ENCODE peak calls at places on chromosome 19, in eight cellular contexts. O is PC-3, C is GM23248, J is SK-N-SH, H is neural progenitor cell, M is OCI-LY7, Q is GM23338, X is MM.1S. R is an unnamed sample.

GRCh38 chr19:12994701-12995595 is at the start of gene NFIX:
- DNase-seq in O (peak), C (peak), J (peak), H (peak), M (peak), Q (peak), X (peak), R (peak)

GRCh38 chr19:12804051-12804450 is 2.2 kb downstream of the THSD8 start:
- DNase-seq in O (no peak), C (no peak), J (no peak), H (no peak), M (no peak), Q (no peak), X (no peak), R (no peak)

GRCh38 chr19:3243851-3244700 is 19.6 kb downstream of the CELF5 start:
- DNase-seq in O (peak), C (peak), J (no peak), H (peak), M (peak), Q (peak), X (peak), R (peak)

GRCh38 chr19:2215281-2215751 is 20.8 kb downstream of the PLEKHJ1 start:
- DNase-seq in O (no peak), C (no peak), J (no peak), H (peak), M (no peak), Q (peak), X (no peak), R (no peak)

GRCh38 chr19:36373638-36374156 is 5.3 kb downstream of the ZFP14 start:
- DNase-seq in O (no peak), C (no peak), J (no peak), H (no peak), M (no peak), Q (no peak), X (no peak), R (no peak)

GRCh38 chr19:611506-611869 is 21.8 kb downstream of the HCN2 start:
- DNase-seq in O (peak), C (peak), J (no peak), H (no peak), M (no peak), Q (no peak), X (no peak), R (no peak)

GRCh38 chr19:18292810-18293641 is 11.6 kb upstream of the JUND start:
- DNase-seq in O (peak), C (peak), J (peak), H (peak), M (peak), Q (peak), X (no peak), R (peak)

GRCh38 chr19:48415395-48415794 is 21.9 kb downstream of the GRIN2D start:
- DNase-seq in O (peak), C (peak), J (peak), H (peak), M (peak), Q (peak), X (peak), R (peak)

GRCh38 chr19:33798701-33799111 is 2.0 kb downstream of the KCTD15 start:
- DNase-seq in O (no peak), C (no peak), J (peak), H (peak), M (no peak), Q (peak), X (no peak), R (no peak)

GRCh38 chr19:48254529-48254970 is 1.2 kb downstream of the CARD8 start:
- DNase-seq in O (no peak), C (no peak), J (no peak), H (no peak), M (no peak), Q (no peak), X (no peak), R (no peak)

GRCh38 chr19:17829855-17830566 is 8.7 kb upstream of the INSL3 start:
- DNase-seq in O (peak), C (peak), J (peak), H (peak), M (no peak), Q (peak), X (no peak), R (peak)

DNA sequence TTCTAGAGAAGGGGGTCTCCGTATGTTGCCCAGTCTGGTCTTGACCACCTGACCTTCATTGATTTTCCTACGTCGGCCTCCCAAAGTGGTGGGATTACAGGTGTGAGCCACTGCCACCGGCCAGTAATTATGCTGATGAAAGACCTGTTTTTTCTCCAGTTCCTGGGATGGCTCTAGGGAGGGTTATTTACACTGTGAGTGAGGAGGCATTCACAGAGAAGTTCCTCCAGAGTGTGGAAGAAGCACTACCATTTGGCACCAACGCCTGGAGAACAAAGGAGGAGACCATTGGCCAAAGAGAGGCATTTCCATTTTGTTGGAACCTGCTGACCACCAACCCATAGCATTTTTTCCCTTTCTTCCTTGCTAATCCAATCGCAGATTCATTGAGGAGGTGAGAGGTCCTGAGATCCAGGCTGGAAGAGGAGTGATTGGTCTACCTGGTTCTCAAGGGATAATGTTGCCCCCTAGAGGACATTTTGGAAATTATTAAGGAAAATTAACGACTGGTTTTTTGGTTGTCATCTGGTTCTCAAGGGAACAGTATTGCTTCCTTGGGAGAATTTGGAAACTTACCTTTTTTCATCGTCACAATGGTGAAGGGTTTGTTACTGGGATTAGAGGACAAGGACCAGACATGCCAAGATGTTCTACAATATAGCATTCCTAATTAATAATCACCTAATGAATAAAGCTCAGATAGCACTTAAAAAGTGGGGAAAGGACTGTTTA is 5.5 kb upstream of the SAE1 start:
- DNase-seq in O (peak), C (peak), J (peak), H (peak), M (peak), Q (peak), X (peak), R (peak)
- TF ChIP-seq EZH2phosphoT487 in O (no peak), C (no peak), J (no peak), H (no peak), M (no peak), Q (no peak), X (no peak), R (no peak)

DNA sequence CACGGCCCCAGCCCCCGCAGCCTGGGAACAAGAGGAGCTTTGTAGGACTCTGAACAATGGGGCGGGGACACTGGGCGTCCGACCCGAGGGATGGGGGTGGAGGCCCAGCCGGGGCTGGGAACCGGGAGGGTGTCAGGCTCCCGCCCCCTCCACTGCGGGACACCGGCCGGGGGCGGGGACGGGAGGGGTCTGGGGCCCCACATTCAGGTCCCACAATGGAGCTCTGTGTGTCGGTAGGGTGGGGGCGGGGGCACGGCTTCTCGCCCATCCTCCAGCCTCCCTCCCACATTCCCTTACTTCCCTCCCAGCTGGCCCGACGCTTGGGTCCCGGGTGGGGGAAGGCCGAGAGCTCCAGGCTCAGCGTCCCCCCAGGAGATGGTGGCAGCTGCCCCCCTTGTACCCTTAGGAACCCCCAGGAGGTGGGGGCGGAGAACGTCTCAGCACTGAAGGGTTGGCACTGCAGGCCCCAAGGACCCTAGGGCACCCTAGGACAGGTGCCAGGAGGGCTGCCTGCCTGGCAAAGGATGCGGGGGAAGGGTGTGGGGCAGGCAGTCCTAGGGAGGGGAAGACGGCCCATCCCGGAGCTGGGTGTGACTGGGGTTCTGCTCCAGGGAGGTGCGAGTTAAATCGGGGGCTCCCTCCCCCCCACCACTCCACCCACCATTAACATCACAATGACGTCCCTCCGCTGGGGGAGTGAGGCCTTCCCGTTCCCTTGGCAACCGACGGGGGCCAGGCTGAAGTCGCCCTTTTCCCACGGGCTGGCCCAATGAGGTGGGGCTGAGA is 5.3 kb downstream of the TTYH1 start:
- DNase-seq in O (no peak), C (no peak), J (no peak), H (peak), M (no peak), Q (peak), X (no peak), R (peak)
- TF ChIP-seq EZH2phosphoT487 in O (no peak), C (no peak), J (no peak), H (no peak), M (no peak), Q (no peak), X (no peak), R (no peak)

DNA sequence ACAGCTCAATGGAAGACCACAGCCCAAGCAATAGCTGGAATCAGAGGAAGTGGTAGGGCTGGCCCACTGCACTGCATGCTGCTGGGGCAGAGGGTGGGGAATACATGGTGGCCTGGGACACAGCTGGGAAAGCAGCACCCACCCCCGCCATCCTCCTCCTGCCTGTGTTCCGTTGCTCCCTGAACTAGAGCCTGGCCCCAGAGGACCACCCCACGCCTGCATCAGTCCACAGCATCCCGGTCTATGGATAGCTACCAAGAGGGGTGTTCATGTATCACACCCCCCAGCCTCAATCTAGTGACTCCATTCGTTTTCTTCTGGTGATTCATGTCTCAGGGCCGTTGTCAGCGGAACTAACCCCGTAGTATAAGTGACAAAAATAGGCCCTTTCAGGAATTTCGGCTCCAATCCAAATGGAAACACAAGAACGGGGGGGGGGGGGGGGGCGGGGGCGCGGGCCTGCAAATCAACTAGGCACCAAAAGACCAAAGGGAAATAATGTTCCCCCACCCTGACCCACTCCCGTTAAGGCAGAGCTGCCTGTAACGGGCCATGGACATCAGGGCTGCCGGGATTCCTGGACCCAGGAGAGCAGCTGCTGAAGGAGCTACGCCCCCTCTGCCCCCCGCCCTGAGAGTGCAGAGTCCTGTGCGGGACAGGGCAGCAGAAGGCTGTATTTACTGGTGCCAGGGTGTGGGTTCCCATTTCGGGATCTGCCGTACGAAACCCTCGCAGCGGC is 18.9 kb upstream of the EPHX3 start:
- DNase-seq in O (no peak), C (peak), J (no peak), H (no peak), M (no peak), Q (no peak), X (no peak), R (no peak)
- TF ChIP-seq EZH2phosphoT487 in O (no peak), C (no peak), J (no peak), H (no peak), M (no peak), Q (no peak), X (no peak), R (no peak)

GRCh38 chr19:8395621-8396082 is 5.5 kb downstream of the RAB11B start:
- DNase-seq in O (no peak), C (no peak), J (no peak), H (no peak), M (no peak), Q (no peak), X (no peak), R (no peak)

GRCh38 chr19:8397291-8397690 is 7.1 kb downstream of the RAB11B start:
- DNase-seq in O (no peak), C (no peak), J (peak), H (no peak), M (no peak), Q (no peak), X (no peak), R (no peak)

GRCh38 chr19:8397746-8398721 is 7.9 kb downstream of the RAB11B start:
- DNase-seq in O (no peak), C (no peak), J (peak), H (no peak), M (no peak), Q (no peak), X (no peak), R (no peak)

GRCh38 chr19:8396185-8396562 is 6.0 kb downstream of the RAB11B start:
- DNase-seq in O (no peak), C (no peak), J (peak), H (no peak), M (no peak), Q (no peak), X (no peak), R (no peak)

DNA sequence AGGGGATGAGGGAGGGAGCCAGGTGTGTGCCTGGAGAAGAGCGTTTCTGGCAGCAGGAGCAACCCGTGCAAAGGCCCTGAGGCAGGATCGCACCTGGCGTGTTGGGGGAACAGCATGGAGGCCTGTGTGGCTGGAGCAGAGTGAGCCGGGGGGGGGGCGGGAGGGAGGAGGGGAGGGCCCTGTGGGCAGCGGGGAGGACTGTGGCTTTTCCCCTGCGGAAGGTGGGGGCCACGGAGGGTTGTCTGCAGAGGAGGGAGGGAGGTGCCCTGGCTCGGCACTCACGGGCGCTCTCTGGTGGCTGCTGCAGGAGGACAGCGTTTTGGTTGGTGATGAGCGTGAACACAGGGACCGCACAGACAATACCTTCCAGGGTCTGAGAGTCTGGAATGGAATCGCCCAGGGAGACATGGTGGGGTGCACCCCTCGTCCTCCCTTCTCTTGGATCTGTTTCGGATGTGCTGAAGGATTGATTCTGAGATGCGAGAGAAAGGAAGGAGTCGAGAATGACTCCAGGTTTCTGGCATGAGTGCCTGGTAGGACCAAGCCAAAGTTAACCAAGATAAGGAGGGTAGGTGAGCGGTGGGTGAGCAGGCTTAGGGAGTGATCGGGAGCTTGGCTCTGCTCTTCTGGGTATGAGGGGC is 6.5 kb downstream of the RAB11B start:
- DNase-seq in O (peak), C (peak), J (peak), H (peak), M (peak), Q (peak), X (peak), R (peak)
- TF ChIP-seq EZH2phosphoT487 in O (no peak), C (no peak), J (no peak), H (no peak), M (no peak), Q (no peak), X (no peak), R (no peak)

GRCh38 chr19:53883741-53884140 is 1.7 kb downstream of the PRKCG start:
- DNase-seq in O (no peak), C (no peak), J (no peak), H (no peak), M (no peak), Q (peak), X (no peak), R (no peak)
- TF ChIP-seq EZH2phosphoT487 in O (no peak), C (no peak), J (no peak), H (no peak), M (no peak), Q (no peak), X (no peak), R (no peak)

GRCh38 chr19:30149300-30149699 is 207.3 kb downstream of the URI1 start:
- DNase-seq in O (no peak), C (no peak), J (no peak), H (no peak), M (no peak), Q (no peak), X (no peak), R (no peak)
- TF ChIP-seq EZH2phosphoT487 in O (no peak), C (no peak), J (no peak), H (no peak), M (no peak), Q (no peak), X (no peak), R (no peak)

GRCh38 chr19:11324079-11324661 is 15.3 kb downstream of the RAB3D start:
- DNase-seq in O (peak), C (peak), J (peak), H (no peak), M (peak), Q (no peak), X (no peak), R (peak)

GRCh38 chr19:11323601-11324078 is 15.8 kb downstream of the RAB3D start:
- DNase-seq in O (no peak), C (no peak), J (peak), H (no peak), M (no peak), Q (peak), X (no peak), R (no peak)

GRCh38 chr19:11321206-11322126 is 18.0 kb downstream of the RAB3D start:
- DNase-seq in O (no peak), C (no peak), J (no peak), H (no peak), M (no peak), Q (peak), X (no peak), R (no peak)

GRCh38 chr19:11324748-11325389 is 14.6 kb downstream of the RAB3D start:
- DNase-seq in O (no peak), C (no peak), J (peak), H (no peak), M (no peak), Q (no peak), X (no peak), R (no peak)

GRCh38 chr19:11322269-11323024 is 17.0 kb downstream of the RAB3D start:
- DNase-seq in O (no peak), C (no peak), J (no peak), H (no peak), M (no peak), Q (no peak), X (no peak), R (no peak)
- TF ChIP-seq EZH2phosphoT487 in O (no peak), C (no peak), J (no peak), H (no peak), M (no peak), Q (no peak), X (no peak), R (no peak)